ENCODE peak calls at places on chromosomes 3 and 15, in ten cellular contexts. One of them, this sample, is unnamed.

GRCh38 chr15:101326462-101327146 is 31.6 kb upstream of the SNRPA1 start:
- DNase-seq in GM23338: no peak
- DNase-seq in MM.1S: no peak
- DNase-seq in fibroblast of lung: no peak
- DNase-seq in A549: no peak
- DNase-seq in OCI-LY7: no peak
- DNase-seq in GM12878: no peak
- DNase-seq in Karpas-422: no peak
- DNase-seq in IMR-90: no peak
- DNase-seq in GM23248: no peak
- DNase-seq in this sample: no peak

GRCh38 chr3:42728056-42728455 is 25.5 kb upstream of the HHATL start:
- DNase-seq in Karpas-422: no peak
- DNase-seq in fibroblast of lung: no peak
- DNase-seq in IMR-90: no peak
- DNase-seq in GM23248: no peak
- DNase-seq in OCI-LY7: no peak
- DNase-seq in A549: no peak
- DNase-seq in GM23338: no peak
- DNase-seq in MM.1S: no peak
- DNase-seq in GM12878: no peak
- DNase-seq in this sample: no peak

GRCh38 chr15:99961011-99961441 is 227.8 kb upstream of the LYSMD4 start:
- DNase-seq in GM23248: peak
- DNase-seq in MM.1S: no peak
- DNase-seq in A549: no peak
- DNase-seq in GM23338: peak
- DNase-seq in GM12878: no peak
- DNase-seq in Karpas-422: peak
- DNase-seq in IMR-90: no peak
- DNase-seq in fibroblast of lung: no peak
- DNase-seq in OCI-LY7: no peak
- DNase-seq in this sample: peak

GRCh38 chr15:100113351-100114075 is 228.3 kb downstream of the ADAMTS17 start:
- DNase-seq in MM.1S: no peak
- DNase-seq in GM23338: no peak
- DNase-seq in Karpas-422: no peak
- DNase-seq in GM12878: no peak
- DNase-seq in A549: no peak
- DNase-seq in fibroblast of lung: no peak
- DNase-seq in OCI-LY7: no peak
- DNase-seq in IMR-90: no peak
- DNase-seq in GM23248: no peak
- DNase-seq in this sample: no peak

GRCh38 chr3:98655666-98656065 is 62.3 kb upstream of the CPOX start:
- DNase-seq in IMR-90: peak
- DNase-seq in Karpas-422: no peak
- DNase-seq in A549: no peak
- DNase-seq in GM23338: no peak
- DNase-seq in fibroblast of lung: peak
- DNase-seq in OCI-LY7: no peak
- DNase-seq in GM23248: peak
- DNase-seq in MM.1S: no peak
- DNase-seq in GM12878: no peak
- DNase-seq in this sample: peak

GRCh38 chr3:27713066-27713400 is 9.1 kb downstream of the EOMES start:
- DNase-seq in MM.1S: no peak
- DNase-seq in GM12878: no peak
- DNase-seq in A549: no peak
- DNase-seq in GM23338: no peak
- DNase-seq in Karpas-422: no peak
- DNase-seq in IMR-90: no peak
- DNase-seq in OCI-LY7: no peak
- DNase-seq in GM23248: no peak
- DNase-seq in fibroblast of lung: no peak
- DNase-seq in this sample: peak

GRCh38 chr15:65914371-65914770 is 45.1 kb downstream of the RAB11A start:
- DNase-seq in OCI-LY7: no peak
- DNase-seq in GM12878: no peak
- DNase-seq in fibroblast of lung: no peak
- DNase-seq in Karpas-422: no peak
- DNase-seq in MM.1S: no peak
- DNase-seq in GM23248: peak
- DNase-seq in A549: no peak
- DNase-seq in GM23338: no peak
- DNase-seq in IMR-90: no peak
- DNase-seq in this sample: no peak

GRCh38 chr15:36894062-36894461 is 206.3 kb downstream of the MEIS2 start:
- DNase-seq in GM23338: no peak
- DNase-seq in fibroblast of lung: no peak
- DNase-seq in A549: no peak
- DNase-seq in OCI-LY7: no peak
- DNase-seq in MM.1S: no peak
- DNase-seq in GM23248: no peak
- DNase-seq in IMR-90: no peak
- DNase-seq in Karpas-422: no peak
- DNase-seq in GM12878: no peak
- DNase-seq in this sample: no peak

GRCh38 chr3:113167929-113168771 is 43.2 kb upstream of the BOC start:
- DNase-seq in OCI-LY7: no peak
- DNase-seq in GM23248: no peak
- DNase-seq in fibroblast of lung: no peak
- DNase-seq in Karpas-422: no peak
- DNase-seq in GM12878: no peak
- DNase-seq in A549: no peak
- DNase-seq in GM23338: no peak
- DNase-seq in MM.1S: no peak
- DNase-seq in IMR-90: no peak
- DNase-seq in this sample: no peak

GRCh38 chr3:160756907-160757623 is 1.0 kb downstream of the PPM1L start:
- DNase-seq in fibroblast of lung: no peak
- DNase-seq in GM12878: no peak
- DNase-seq in IMR-90: no peak
- DNase-seq in GM23248: no peak
- DNase-seq in A549: no peak
- DNase-seq in Karpas-422: no peak
- DNase-seq in GM23338: peak
- DNase-seq in MM.1S: no peak
- DNase-seq in OCI-LY7: no peak
- DNase-seq in this sample: no peak
- H3K4me2 ChIP-seq in fibroblast of lung: peak
- H3K4me2 ChIP-seq in GM12878: no peak
- H3K4me2 ChIP-seq in IMR-90: no peak
- H3K4me2 ChIP-seq in GM23248: no peak
- H3K4me2 ChIP-seq in A549: no peak
- H3K4me2 ChIP-seq in Karpas-422: peak
- H3K4me2 ChIP-seq in GM23338: peak
- H3K4me2 ChIP-seq in MM.1S: peak
- H3K4me2 ChIP-seq in OCI-LY7: peak
- H3K4me2 ChIP-seq in this sample: peak

DNA sequence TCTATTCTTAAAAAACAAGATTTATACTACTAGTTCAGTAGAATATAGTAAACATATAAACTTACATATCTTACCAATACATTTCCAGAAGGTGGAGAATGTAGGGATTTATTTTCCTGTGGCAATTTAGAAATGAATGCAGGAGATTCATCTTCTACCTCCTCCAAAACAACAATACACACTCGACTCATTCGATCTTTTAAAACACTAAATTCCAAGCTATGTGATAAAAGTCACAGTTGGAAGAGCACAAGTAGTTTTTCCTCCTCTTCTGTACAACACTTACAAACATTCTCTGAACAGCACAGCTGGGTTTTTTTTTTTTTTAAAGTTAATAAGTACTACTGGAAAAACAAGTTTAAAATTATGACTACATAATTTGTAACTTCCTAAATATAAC is 1.4 kb downstream of the ANKRD28 start:
- DNase-seq in GM12878: no peak
- DNase-seq in MM.1S: no peak
- DNase-seq in GM23248: no peak
- DNase-seq in Karpas-422: peak
- DNase-seq in fibroblast of lung: no peak
- DNase-seq in OCI-LY7: no peak
- DNase-seq in A549: no peak
- DNase-seq in IMR-90: no peak
- DNase-seq in GM23338: no peak
- DNase-seq in this sample: no peak
- H3K4me2 ChIP-seq in GM12878: peak
- H3K4me2 ChIP-seq in MM.1S: peak
- H3K4me2 ChIP-seq in GM23248: peak
- H3K4me2 ChIP-seq in Karpas-422: peak
- H3K4me2 ChIP-seq in fibroblast of lung: peak
- H3K4me2 ChIP-seq in OCI-LY7: peak
- H3K4me2 ChIP-seq in A549: peak
- H3K4me2 ChIP-seq in IMR-90: peak
- H3K4me2 ChIP-seq in GM23338: peak
- H3K4me2 ChIP-seq in this sample: peak

DNA sequence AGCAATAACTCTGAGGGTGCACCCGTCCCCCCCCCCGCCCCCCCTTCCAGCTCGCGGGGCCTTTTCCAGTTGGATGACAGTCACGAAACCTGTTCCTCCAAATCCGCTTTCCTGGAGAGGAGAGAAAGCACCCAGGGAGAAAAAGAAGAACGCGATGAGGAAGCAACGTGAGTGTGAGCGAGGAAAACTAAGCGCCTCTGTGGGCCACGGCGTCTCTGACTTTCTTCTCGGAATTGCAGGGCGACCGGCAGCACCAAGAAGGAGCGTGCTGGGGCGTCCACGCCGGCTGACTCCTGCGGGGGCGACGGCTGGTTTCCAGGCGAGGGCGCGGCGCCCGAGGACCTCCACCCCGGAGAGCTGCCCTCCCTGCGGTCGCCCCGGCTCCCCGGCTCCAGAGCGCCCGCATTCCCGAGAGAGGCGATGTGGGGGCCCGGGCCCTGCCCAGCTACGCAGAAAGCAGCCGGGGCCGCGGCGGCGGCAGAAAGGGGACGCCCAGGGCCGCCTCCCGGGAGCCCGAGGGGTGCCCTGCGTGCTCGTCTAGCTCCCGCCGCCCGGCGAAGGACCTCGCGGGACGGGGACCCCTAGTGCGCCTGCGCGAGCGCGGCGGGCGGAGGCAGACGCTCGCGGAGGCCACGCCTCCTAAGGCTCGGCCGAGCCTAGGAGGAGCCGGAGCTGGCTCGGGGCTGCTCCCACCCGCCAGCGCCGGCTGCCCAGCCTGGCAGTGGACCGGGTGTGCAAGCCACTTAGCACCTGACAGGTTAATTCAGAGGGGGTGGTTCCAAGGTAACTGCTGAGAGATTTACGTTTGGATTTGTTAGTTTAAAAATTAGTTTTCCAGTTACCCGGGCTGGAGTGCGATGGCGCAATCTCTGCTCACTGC is 15.3 kb upstream of the ADIPOQ start:
- DNase-seq in IMR-90: peak
- DNase-seq in A549: peak
- DNase-seq in fibroblast of lung: peak
- DNase-seq in Karpas-422: peak
- DNase-seq in OCI-LY7: peak
- DNase-seq in GM12878: no peak
- DNase-seq in MM.1S: peak
- DNase-seq in GM23338: peak
- DNase-seq in GM23248: peak
- DNase-seq in this sample: peak
- H3K4me2 ChIP-seq in IMR-90: peak
- H3K4me2 ChIP-seq in A549: peak
- H3K4me2 ChIP-seq in fibroblast of lung: peak
- H3K4me2 ChIP-seq in Karpas-422: peak
- H3K4me2 ChIP-seq in OCI-LY7: peak
- H3K4me2 ChIP-seq in GM12878: peak
- H3K4me2 ChIP-seq in MM.1S: peak
- H3K4me2 ChIP-seq in GM23338: peak
- H3K4me2 ChIP-seq in GM23248: peak
- H3K4me2 ChIP-seq in this sample: peak

GRCh38 chr15:62753518-62754221 is 288.9 kb upstream of the TPM1 start:
- DNase-seq in GM23338: no peak
- DNase-seq in Karpas-422: no peak
- DNase-seq in GM12878: no peak
- DNase-seq in fibroblast of lung: no peak
- DNase-seq in IMR-90: no peak
- DNase-seq in GM23248: no peak
- DNase-seq in A549: no peak
- DNase-seq in MM.1S: no peak
- DNase-seq in OCI-LY7: no peak
- DNase-seq in this sample: peak
- H3K4me2 ChIP-seq in GM23338: no peak
- H3K4me2 ChIP-seq in Karpas-422: no peak
- H3K4me2 ChIP-seq in GM12878: no peak
- H3K4me2 ChIP-seq in fibroblast of lung: no peak
- H3K4me2 ChIP-seq in IMR-90: no peak
- H3K4me2 ChIP-seq in GM23248: no peak
- H3K4me2 ChIP-seq in A549: peak
- H3K4me2 ChIP-seq in MM.1S: no peak
- H3K4me2 ChIP-seq in OCI-LY7: no peak
- H3K4me2 ChIP-seq in this sample: peak

DNA sequence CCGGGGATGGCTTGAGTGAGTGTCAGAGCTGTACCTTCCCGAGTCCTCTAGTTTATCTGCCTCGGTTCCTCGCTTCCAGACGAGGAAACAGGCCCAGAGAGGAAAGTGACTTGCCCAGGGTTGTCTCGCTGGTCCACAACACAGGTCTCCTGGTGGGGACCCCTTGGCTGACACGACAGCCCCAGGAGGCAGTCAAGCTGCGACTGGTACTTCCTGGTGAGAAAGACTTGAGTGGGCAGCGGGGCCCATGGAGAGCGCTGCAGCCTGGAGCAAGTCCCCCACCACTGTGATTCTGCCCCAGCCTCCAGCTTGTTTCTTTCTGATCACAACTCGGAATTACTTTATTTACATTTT is 600 bp upstream of the CHRNA5 start:
- DNase-seq in A549: no peak
- DNase-seq in GM23248: no peak
- DNase-seq in OCI-LY7: no peak
- DNase-seq in IMR-90: no peak
- DNase-seq in GM12878: no peak
- DNase-seq in GM23338: no peak
- DNase-seq in Karpas-422: no peak
- DNase-seq in fibroblast of lung: no peak
- DNase-seq in MM.1S: no peak
- DNase-seq in this sample: no peak
- H3K4me2 ChIP-seq in A549: peak
- H3K4me2 ChIP-seq in GM23248: peak
- H3K4me2 ChIP-seq in OCI-LY7: peak
- H3K4me2 ChIP-seq in IMR-90: no peak
- H3K4me2 ChIP-seq in GM12878: peak
- H3K4me2 ChIP-seq in GM23338: peak
- H3K4me2 ChIP-seq in Karpas-422: peak
- H3K4me2 ChIP-seq in fibroblast of lung: no peak
- H3K4me2 ChIP-seq in MM.1S: peak
- H3K4me2 ChIP-seq in this sample: peak

GRCh38 chr3:25574172-25574765 is 90.4 kb downstream of the TOP2B start:
- DNase-seq in GM23248: no peak
- DNase-seq in fibroblast of lung: no peak
- DNase-seq in A549: no peak
- DNase-seq in IMR-90: no peak
- DNase-seq in MM.1S: no peak
- DNase-seq in OCI-LY7: no peak
- DNase-seq in Karpas-422: no peak
- DNase-seq in GM12878: no peak
- DNase-seq in GM23338: no peak
- DNase-seq in this sample: no peak
- H3K4me2 ChIP-seq in GM23248: no peak
- H3K4me2 ChIP-seq in fibroblast of lung: no peak
- H3K4me2 ChIP-seq in A549: no peak
- H3K4me2 ChIP-seq in IMR-90: no peak
- H3K4me2 ChIP-seq in MM.1S: no peak
- H3K4me2 ChIP-seq in OCI-LY7: no peak
- H3K4me2 ChIP-seq in Karpas-422: no peak
- H3K4me2 ChIP-seq in GM12878: no peak
- H3K4me2 ChIP-seq in GM23338: no peak
- H3K4me2 ChIP-seq in this sample: no peak

GRCh38 chr3:156687023-156687422 is 12.6 kb downstream of the TIPARP start:
- DNase-seq in GM12878: no peak
- DNase-seq in IMR-90: peak
- DNase-seq in OCI-LY7: peak
- DNase-seq in GM23338: no peak
- DNase-seq in A549: no peak
- DNase-seq in MM.1S: peak
- DNase-seq in fibroblast of lung: no peak
- DNase-seq in Karpas-422: peak
- DNase-seq in GM23248: peak
- DNase-seq in this sample: no peak
- H3K4me2 ChIP-seq in GM12878: peak
- H3K4me2 ChIP-seq in IMR-90: peak
- H3K4me2 ChIP-seq in OCI-LY7: peak
- H3K4me2 ChIP-seq in GM23338: no peak
- H3K4me2 ChIP-seq in A549: peak
- H3K4me2 ChIP-seq in MM.1S: peak
- H3K4me2 ChIP-seq in fibroblast of lung: peak
- H3K4me2 ChIP-seq in Karpas-422: peak
- H3K4me2 ChIP-seq in GM23248: peak
- H3K4me2 ChIP-seq in this sample: peak